ENCODE peak calls at places on chromosomes 6 and 20, in ten cellular contexts. N, H, C, I, Y, T, Q, J, P and X are unnamed samples.

GRCh38 chr20:11216451-11217314 is 542.9 kb upstream of the JAG1 start:
- DNase-seq in J (no peak), P (no peak), C (no peak), Q (no peak), I (peak), T (peak), N (no peak), Y (no peak), H (no peak), X (no peak)

GRCh38 chr6:113805167-113805835 is 51.8 kb upstream of the MARCKS start:
- DNase-seq in Y (no peak), P (no peak), J (no peak), C (no peak), T (peak), Q (no peak), I (no peak), H (no peak), N (no peak), X (no peak)

GRCh38 chr6:157638779-157639178 is 184.3 kb upstream of the SNX9 start:
- DNase-seq in P (peak), I (no peak), Y (no peak), T (no peak), N (no peak), Q (no peak), H (no peak), J (no peak), C (no peak), X (no peak)

GRCh38 chr6:116444991-116445566 is 16.1 kb upstream of the CALHM6 start:
- DNase-seq in C (no peak), Q (no peak), J (no peak), P (no peak), T (no peak), H (no peak), Y (no peak), N (no peak), I (no peak), X (no peak)

GRCh38 chr6:113980937-113981554 is 10.1 kb upstream of the HDAC2 start:
- DNase-seq in T (peak), J (no peak), Y (no peak), I (peak), Q (no peak), H (no peak), N (no peak), P (peak), C (no peak), X (no peak)

GRCh38 chr20:62716198-62716940 is 7.7 kb downstream of the NTSR1 start:
- DNase-seq in C (no peak), Q (no peak), T (no peak), H (no peak), I (peak), Y (no peak), P (no peak), N (no peak), J (no peak), X (no peak)

GRCh38 chr20:3925113-3925695 is 36.0 kb downstream of the PANK2 start:
- DNase-seq in P (no peak), Y (no peak), Q (no peak), C (no peak), N (no peak), H (no peak), I (no peak), J (no peak), T (no peak), X (no peak)

GRCh38 chr6:129212081-129212480 is 329.1 kb downstream of the LAMA2 start:
- DNase-seq in J (no peak), Y (no peak), H (no peak), C (no peak), T (no peak), P (no peak), N (no peak), Q (no peak), I (no peak), X (no peak)

GRCh38 chr6:38117281-38117680 is 297.8 kb downstream of the ZFAND3 start:
- DNase-seq in Q (no peak), P (no peak), N (no peak), J (no peak), C (no peak), Y (no peak), T (no peak), I (peak), H (no peak), X (no peak)

GRCh38 chr6:81838031-81838430 is 85.5 kb upstream of the TENT5A start:
- DNase-seq in Q (no peak), H (no peak), J (no peak), I (peak), P (no peak), C (no peak), Y (no peak), T (no peak), N (no peak), X (no peak)

GRCh38 chr6:25454141-25454540 is 175.0 kb downstream of the CARMIL1 start:
- DNase-seq in N (no peak), P (no peak), J (no peak), T (no peak), Y (no peak), Q (no peak), I (no peak), H (no peak), C (no peak), X (no peak)

GRCh38 chr6:30814137-30815084 is 69.9 kb upstream of the DDR1 start:
- DNase-seq in C (no peak), Q (peak), I (peak), H (no peak), T (peak), Y (no peak), J (no peak), P (no peak), N (peak), X (peak)

GRCh38 chr6:83474309-83474708 is 38.0 kb upstream of the PRSS35 start:
- DNase-seq in H (no peak), T (peak), I (no peak), Y (no peak), J (no peak), Q (no peak), C (no peak), N (no peak), P (peak), X (no peak)

GRCh38 chr20:31565699-31566331 is 39.3 kb upstream of the ID1 start:
- DNase-seq in Y (no peak), C (no peak), P (peak), J (no peak), T (no peak), Q (no peak), H (no peak), N (no peak), I (no peak), X (no peak)

GRCh38 chr20:53934421-53935352 is 135.7 kb downstream of the BCAS1 start:
- DNase-seq in I (peak), N (no peak), Q (no peak), C (peak), H (no peak), Y (no peak), T (peak), P (no peak), J (no peak), X (peak)

GRCh38 chr20:14434379-14435136 is 97.1 kb upstream of the FLRT3 start:
- DNase-seq in Q (no peak), P (no peak), C (no peak), Y (no peak), T (peak), J (no peak), I (no peak), H (no peak), N (no peak), X (no peak)

GRCh38 chr20:51500936-51501335 is 41.6 kb downstream of the NFATC2 start:
- DNase-seq in Q (no peak), T (no peak), Y (no peak), N (peak), I (no peak), J (no peak), C (no peak), P (no peak), H (no peak), X (no peak)

GRCh38 chr6:20117474-20117873 is 94.8 kb downstream of the MBOAT1 start:
- DNase-seq in Q (no peak), Y (no peak), T (no peak), I (no peak), J (no peak), N (no peak), H (no peak), P (no peak), C (no peak), X (no peak)

GRCh38 chr6:55069132-55069781 is 105.1 kb upstream of the HCRTR2 start:
- DNase-seq in T (peak), H (peak), Y (no peak), P (peak), I (peak), J (peak), Q (no peak), N (no peak), C (peak), X (peak)

GRCh38 chr20:58716476-58717277 is 24.1 kb downstream of the NPEPL1 start:
- DNase-seq in T (no peak), Y (peak), I (no peak), C (no peak), H (peak), Q (no peak), J (no peak), P (peak), N (peak), X (no peak)

GRCh38 chr6:10386260-10386659 is 28.6 kb downstream of the TFAP2A start:
- DNase-seq in P (no peak), J (no peak), C (no peak), Q (no peak), N (no peak), Y (no peak), H (peak), T (no peak), I (no peak), X (peak)

GRCh38 chr20:59749293-59749680 is 144.9 kb downstream of the PHACTR3 start:
- DNase-seq in I (peak), P (no peak), J (no peak), N (no peak), T (peak), C (no peak), Y (peak), H (no peak), Q (no peak), X (no peak)

GRCh38 chr6:149864578-149865535 is 698 bp upstream of the LRP11 start:
- DNase-seq in H (peak), T (peak), Y (no peak), I (peak), P (peak), N (peak), J (no peak), C (peak), Q (no peak), X (peak)

GRCh38 chr20:33604991-33605370 is 57.1 kb upstream of the C20orf144 start:
- DNase-seq in Y (no peak), J (no peak), I (no peak), Q (no peak), P (no peak), H (no peak), C (no peak), N (no peak), T (no peak), X (no peak)

GRCh38 chr6:159788757-159789376 is 535 bp downstream of the TCP1 start:
- DNase-seq in N (peak), Y (peak), J (no peak), I (peak), P (no peak), C (no peak), T (peak), H (no peak), Q (no peak), X (peak)

GRCh38 chr6:30829639-30830250 is 54.6 kb upstream of the DDR1 start:
- DNase-seq in T (no peak), Q (no peak), P (no peak), J (no peak), H (no peak), I (no peak), N (no peak), C (no peak), Y (no peak), X (no peak)

GRCh38 chr20:40442181-40442963 is 246.7 kb downstream of the MAFB start:
- DNase-seq in T (peak), N (no peak), Q (no peak), P (no peak), I (no peak), H (no peak), C (no peak), Y (no peak), J (no peak), X (no peak)

GRCh38 chr6:40959781-40960327 is 79.2 kb downstream of the UNC5CL start:
- DNase-seq in I (no peak), P (no peak), T (no peak), C (no peak), Q (no peak), N (no peak), Y (no peak), H (no peak), J (no peak), X (no peak)

GRCh38 chr20:61748376-61748775 is 317.3 kb downstream of the TAF4 start:
- DNase-seq in Y (no peak), H (no peak), J (no peak), P (no peak), Q (no peak), T (peak), I (no peak), C (no peak), N (no peak), X (no peak)

GRCh38 chr20:38123021-38123587 is 42.0 kb downstream of the TGM2 start:
- DNase-seq in C (no peak), I (no peak), H (no peak), J (no peak), P (no peak), N (no peak), Q (no peak), T (peak), Y (no peak), X (no peak)

GRCh38 chr20:31915491-31916280 is 36.2 kb downstream of the PDRG1 start:
- DNase-seq in I (no peak), Y (no peak), J (no peak), Q (no peak), P (no peak), T (no peak), H (no peak), C (no peak), N (no peak), X (no peak)

GRCh38 chr20:34531608-34532265 is 15.5 kb downstream of the DYNLRB1 start:
- DNase-seq in T (no peak), Y (no peak), P (no peak), Q (no peak), I (no peak), J (no peak), C (no peak), N (no peak), H (no peak), X (no peak)

GRCh38 chr20:44704551-44704971 is 10.6 kb upstream of the CCN5 start:
- DNase-seq in P (no peak), Y (peak), J (no peak), N (no peak), T (peak), H (no peak), C (no peak), Q (no peak), I (peak), X (no peak)

GRCh38 chr6:20319520-20320357 is 81.9 kb upstream of the E2F3 start:
- DNase-seq in H (no peak), Q (peak), N (peak), Y (peak), P (no peak), J (no peak), T (no peak), C (peak), I (no peak), X (no peak)